ENCODE peak calls at places on chromosomes 3 and 15, in ten cellular contexts. H is PC-3, A is esophagus squamous epithelium, N is heart right ventricle, V is brain microvascular endothelial cell, B is WERI-Rb-1, U is left ventricle myocardium inferior, Y is fibroblast of lung, S is AG04450, J is A549. K is an unnamed sample.

GRCh38 chr3:153290278-153291015 is 128.4 kb downstream of the RAP2B start:
- DNase-seq in H (peak; percentile 57), A (no peak), N (no peak), V (no peak), B (peak; percentile 18), U (no peak), Y (no peak), S (no peak), J (no peak), K (no peak)

GRCh38 chr3:55297235-55297634 is 189.9 kb downstream of the WNT5A start:
- DNase-seq in H (no peak), A (no peak), N (no peak), V (no peak), B (no peak), U (no peak), Y (no peak), S (no peak), J (no peak), K (no peak)

GRCh38 chr3:72613871-72614270 is 234.4 kb downstream of the SHQ1 start:
- DNase-seq in H (no peak), A (no peak), N (no peak), V (no peak), B (no peak), U (no peak), Y (no peak), S (no peak), J (no peak), K (no peak)

GRCh38 chr15:92958105-92958504 is 58.0 kb downstream of the CHD2 start:
- DNase-seq in H (no peak), A (no peak), N (no peak), V (peak; percentile 48), B (no peak), U (no peak), Y (peak; percentile 92), S (no peak), J (no peak), K (no peak)

GRCh38 chr15:55389276-55389631 is 18.9 kb downstream of the CCPG1 start:
- DNase-seq in H (peak; percentile 80), A (no peak), N (no peak), V (peak; percentile 56), B (no peak), U (no peak), Y (peak; percentile 36), S (no peak), J (peak; percentile 31), K (no peak)

GRCh38 chr3:79947469-79947868 is 179.7 kb upstream of the ROBO1 start:
- DNase-seq in H (peak; percentile 34), A (no peak), N (no peak), V (peak; percentile 34), B (no peak), U (no peak), Y (peak; percentile 28), S (no peak), J (no peak), K (no peak)

GRCh38 chr3:66428733-66429132 is 72.1 kb downstream of the LRIG1 start:
- DNase-seq in H (peak; percentile 84), A (no peak), N (peak; percentile 83), V (peak; percentile 98), B (no peak), U (peak; percentile 65), Y (peak; percentile 99), S (peak; percentile 98), J (peak; percentile 85), K (no peak)

GRCh38 chr3:193829781-193830180 is 236.8 kb downstream of the OPA1 start:
- DNase-seq in H (peak; percentile 95), A (no peak), N (no peak), V (peak; percentile 22), B (no peak), U (no peak), Y (peak; percentile 88), S (no peak), J (no peak), K (no peak)

GRCh38 chr3:140440446-140440845 is 237.4 kb upstream of the TRIM42 start:
- DNase-seq in H (peak; percentile 15), A (no peak), N (no peak), V (no peak), B (no peak), U (no peak), Y (peak; percentile 20), S (no peak), J (no peak), K (no peak)

GRCh38 chr3:134483195-134483890 is 2.4 kb downstream of the ANAPC13 start:
- DNase-seq in H (peak; percentile 65), A (no peak), N (no peak), V (peak; percentile 77), B (no peak), U (no peak), Y (peak; percentile 93), S (peak; percentile 46), J (no peak), K (no peak)

GRCh38 chr3:15521573-15521965 is at the start of gene COLQ:
- DNase-seq in H (no peak), A (no peak), N (peak; percentile 36), V (no peak), B (no peak), U (no peak), Y (peak; percentile 8), S (no peak), J (no peak), K (no peak)

GRCh38 chr3:188253800-188254452 is 100.0 kb downstream of the LPP start:
- DNase-seq in H (no peak), A (no peak), N (no peak), V (no peak), B (no peak), U (no peak), Y (no peak), S (no peak), J (no peak), K (no peak)

GRCh38 chr15:67084561-67084960 is 19.2 kb downstream of the SMAD3 start:
- DNase-seq in H (no peak), A (no peak), N (no peak), V (no peak), B (no peak), U (no peak), Y (no peak), S (no peak), J (no peak), K (no peak)

GRCh38 chr15:39598958-39599845 is 18.3 kb downstream of the THBS1 start:
- DNase-seq in H (peak; percentile 25), A (no peak), N (no peak), V (no peak), B (no peak), U (no peak), Y (no peak), S (no peak), J (no peak), K (no peak)

GRCh38 chr3:59818033-59818936 is 768.5 kb upstream of the CFAP20DC start:
- DNase-seq in H (peak; percentile 96), A (no peak), N (peak; percentile 78), V (peak; percentile 98), B (no peak), U (peak; percentile 87), Y (peak; percentile 99), S (peak; percentile 88), J (peak; percentile 81), K (peak; percentile 75)
- H3K4me3 ChIP-seq in H (peak overlapping the region; percentile 62), A (no peak overlapping the region), N (no peak overlapping the region), V (peak overlapping the region; percentile 18), B (no peak overlapping the region), U (peak overlapping the region; percentile 37), Y (no peak overlapping the region), S (peak overlapping the region; percentile 5), J (no peak overlapping the region), K (peak overlapping the region; percentile 28)

DNA sequence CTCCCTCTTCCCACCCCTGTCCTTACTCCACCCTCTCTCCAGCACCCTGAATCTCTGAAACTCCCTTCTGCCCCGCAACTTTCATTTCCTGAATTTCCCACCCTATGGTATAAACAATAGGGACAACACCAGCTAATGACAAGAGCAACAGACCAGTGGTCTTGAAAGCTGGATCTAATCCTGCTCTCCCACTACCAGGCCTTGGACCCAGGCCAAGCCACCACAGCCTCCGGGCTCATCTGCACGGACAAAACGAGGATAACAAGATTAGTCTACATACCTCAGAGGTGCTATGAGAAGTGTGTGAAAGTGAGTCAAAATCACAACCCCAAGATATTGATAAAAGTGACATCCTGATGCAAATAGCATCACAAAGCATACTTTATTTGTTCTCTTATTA is 128.6 kb downstream of the ERC2 start:
- DNase-seq in H (no peak), A (no peak), N (no peak), V (no peak), B (no peak), U (no peak), Y (no peak), S (no peak), J (no peak), K (no peak)
- H3K27ac ChIP-seq in H (no peak overlapping the region), A (no peak overlapping the region), N (no peak overlapping the region), V (no peak overlapping the region), B (no peak overlapping the region), U (no peak overlapping the region), Y (no peak overlapping the region), S (no peak overlapping the region), J (no peak overlapping the region), K (no peak overlapping the region)

DNA sequence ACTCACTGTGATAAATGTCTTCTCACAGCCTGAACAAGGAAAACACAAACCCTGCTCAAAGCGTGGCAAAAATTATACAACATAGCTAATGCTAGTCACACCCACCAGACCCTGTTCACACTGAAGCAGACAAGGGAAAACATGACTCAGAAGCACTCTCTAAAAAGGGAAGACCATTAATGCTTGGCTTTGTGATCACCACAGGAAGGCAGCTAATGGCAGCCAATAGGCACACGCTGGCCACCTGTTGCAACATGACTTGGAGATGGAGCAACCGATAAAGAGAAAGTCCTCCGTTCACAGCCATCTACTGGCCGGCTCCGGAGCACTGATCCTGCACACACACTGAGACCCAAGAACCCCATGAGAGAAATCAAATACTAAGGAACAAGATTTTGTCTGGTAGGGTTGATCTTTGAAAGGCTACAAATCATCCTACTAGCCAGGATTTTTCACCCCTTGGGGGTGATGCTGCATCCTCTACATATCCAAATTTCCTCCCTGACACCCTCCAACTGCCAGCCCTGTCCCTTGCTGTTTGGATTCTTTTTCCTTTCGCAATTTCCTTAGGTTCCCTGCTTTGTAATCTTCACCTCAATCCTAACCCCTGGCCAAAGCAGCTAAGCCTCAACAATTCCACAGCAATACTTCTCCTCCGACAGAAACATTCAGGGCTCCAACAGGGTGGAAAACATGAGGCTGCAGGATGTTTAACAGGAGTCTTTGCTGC is 3.2 kb downstream of the ZXDC start:
- DNase-seq in H (peak; percentile 39), A (no peak), N (no peak), V (peak; percentile 56), B (no peak), U (peak; percentile 39), Y (peak; percentile 96), S (no peak), J (peak; percentile 73), K (no peak)
- TF ChIP-seq CTCF in H (no peak), A (no peak), N (no peak), V (no peak), B (no peak), U (no peak), Y (peak; percentile 20), S (no peak), J (no peak), K (no peak)

DNA sequence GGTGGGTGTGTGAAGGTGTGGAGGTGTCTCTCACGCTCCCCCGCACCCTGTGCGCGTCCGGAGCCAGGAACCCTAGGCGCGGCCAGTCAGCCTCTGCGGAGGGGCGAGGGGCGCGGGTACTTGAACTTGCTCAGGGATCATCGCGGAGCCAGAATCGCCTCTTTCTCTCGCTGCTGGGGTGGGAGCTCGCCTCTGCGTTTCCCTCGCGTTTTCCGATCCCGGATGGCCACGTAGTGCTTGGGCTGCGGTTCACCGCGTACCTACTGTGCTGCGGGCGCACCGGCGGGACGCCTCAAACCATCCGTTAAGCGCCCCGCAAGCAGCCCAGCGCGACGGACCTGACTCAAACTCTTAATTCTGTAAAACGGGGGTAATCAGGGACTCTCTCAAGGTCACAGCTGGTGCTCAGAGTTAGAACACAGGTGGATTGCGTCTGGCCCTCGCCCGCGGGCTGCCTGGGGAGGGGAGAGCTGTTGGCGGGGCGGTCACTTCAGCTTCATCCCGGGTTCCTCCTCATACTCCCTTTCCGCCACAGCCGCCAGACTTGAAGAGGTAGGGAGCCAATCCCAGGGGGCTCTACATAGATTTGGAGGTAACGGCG is 686 bp downstream of the MYRIP start:
- DNase-seq in H (no peak), A (no peak), N (no peak), V (no peak), B (no peak), U (no peak), Y (no peak), S (no peak), J (no peak), K (no peak)
- H3K4me3 ChIP-seq in H (no peak overlapping the region), A (peak overlapping the region; percentile 47), N (peak overlapping the region; percentile 59), V (no peak overlapping the region), B (peak overlapping the region; percentile 62), U (peak overlapping the region; percentile 75), Y (no peak overlapping the region), S (no peak overlapping the region), J (peak overlapping the region; percentile 49), K (peak overlapping the region; percentile 80)

K was measured in coronary artery.